ENCODE peak calls at places on chromosomes 5 and 9, in nine cellular contexts. One of them, this sample, is unnamed.

GRCh38 chr5:51226420-51226735 is 156.9 kb upstream of the ISL1 start:
- DNase-seq in A549: no peak
- DNase-seq in left ventricle myocardium inferior: no peak
- DNase-seq in omental fat pad: no peak
- DNase-seq in fibroblast of mammary gland: no peak
- DNase-seq in hepatocyte: peak
- DNase-seq in glutamatergic neuron: no peak
- DNase-seq in IMR-90: no peak
- DNase-seq in H1: peak
- DNase-seq in this sample: no peak

GRCh38 chr5:150516011-150516410 is 8.1 kb downstream of the NDST1 start:
- DNase-seq in IMR-90: peak
- DNase-seq in A549: peak
- DNase-seq in H1: no peak
- DNase-seq in omental fat pad: no peak
- DNase-seq in glutamatergic neuron: no peak
- DNase-seq in left ventricle myocardium inferior: peak
- DNase-seq in fibroblast of mammary gland: peak
- DNase-seq in hepatocyte: peak
- DNase-seq in this sample: no peak

GRCh38 chr9:37421914-37422288 is 595 bp upstream of the GRHPR start:
- DNase-seq in IMR-90: no peak
- DNase-seq in omental fat pad: no peak
- DNase-seq in glutamatergic neuron: no peak
- DNase-seq in hepatocyte: no peak
- DNase-seq in A549: no peak
- DNase-seq in H1: no peak
- DNase-seq in left ventricle myocardium inferior: no peak
- DNase-seq in fibroblast of mammary gland: no peak
- DNase-seq in this sample: no peak

GRCh38 chr5:50727149-50727496 is 60.7 kb downstream of the PARP8 start:
- DNase-seq in omental fat pad: no peak
- DNase-seq in IMR-90: no peak
- DNase-seq in A549: no peak
- DNase-seq in hepatocyte: no peak
- DNase-seq in fibroblast of mammary gland: peak
- DNase-seq in left ventricle myocardium inferior: no peak
- DNase-seq in glutamatergic neuron: no peak
- DNase-seq in H1: no peak
- DNase-seq in this sample: no peak

GRCh38 chr9:26210338-26210851 is 532.2 kb upstream of the TUSC1 start:
- DNase-seq in A549: no peak
- DNase-seq in hepatocyte: no peak
- DNase-seq in glutamatergic neuron: no peak
- DNase-seq in fibroblast of mammary gland: peak
- DNase-seq in IMR-90: peak
- DNase-seq in omental fat pad: no peak
- DNase-seq in left ventricle myocardium inferior: no peak
- DNase-seq in H1: no peak
- DNase-seq in this sample: no peak

GRCh38 chr5:179294891-179295777 is 50.1 kb downstream of the ADAMTS2 start:
- DNase-seq in omental fat pad: no peak
- DNase-seq in hepatocyte: no peak
- DNase-seq in left ventricle myocardium inferior: peak
- DNase-seq in glutamatergic neuron: peak
- DNase-seq in fibroblast of mammary gland: peak
- DNase-seq in A549: no peak
- DNase-seq in IMR-90: no peak
- DNase-seq in H1: no peak
- DNase-seq in this sample: no peak

GRCh38 chr5:141753143-141753970 is 71.3 kb upstream of the ARAP3 start:
- DNase-seq in hepatocyte: no peak
- DNase-seq in left ventricle myocardium inferior: no peak
- DNase-seq in glutamatergic neuron: no peak
- DNase-seq in H1: no peak
- DNase-seq in omental fat pad: no peak
- DNase-seq in IMR-90: no peak
- DNase-seq in A549: no peak
- DNase-seq in fibroblast of mammary gland: no peak
- DNase-seq in this sample: no peak

GRCh38 chr9:69697475-69697874 is 25.3 kb upstream of the APBA1 start:
- DNase-seq in A549: no peak
- DNase-seq in IMR-90: no peak
- DNase-seq in hepatocyte: no peak
- DNase-seq in omental fat pad: no peak
- DNase-seq in fibroblast of mammary gland: no peak
- DNase-seq in H1: no peak
- DNase-seq in left ventricle myocardium inferior: no peak
- DNase-seq in glutamatergic neuron: no peak
- DNase-seq in this sample: no peak

GRCh38 chr9:98584059-98584458 is 124.7 kb downstream of the GABBR2 start:
- DNase-seq in glutamatergic neuron: no peak
- DNase-seq in A549: no peak
- DNase-seq in omental fat pad: no peak
- DNase-seq in hepatocyte: no peak
- DNase-seq in fibroblast of mammary gland: no peak
- DNase-seq in left ventricle myocardium inferior: no peak
- DNase-seq in H1: no peak
- DNase-seq in IMR-90: no peak
- DNase-seq in this sample: peak

GRCh38 chr9:98742325-98743280 is 33.9 kb upstream of the GABBR2 start:
- DNase-seq in A549: peak
- DNase-seq in hepatocyte: no peak
- DNase-seq in H1: no peak
- DNase-seq in left ventricle myocardium inferior: no peak
- DNase-seq in IMR-90: peak
- DNase-seq in glutamatergic neuron: no peak
- DNase-seq in fibroblast of mammary gland: peak
- DNase-seq in omental fat pad: no peak
- DNase-seq in this sample: no peak

GRCh38 chr5:139472410-139473030 is 1.7 kb downstream of the SMIM33 start:
- DNase-seq in A549: no peak
- DNase-seq in glutamatergic neuron: no peak
- DNase-seq in fibroblast of mammary gland: no peak
- DNase-seq in left ventricle myocardium inferior: no peak
- DNase-seq in IMR-90: no peak
- DNase-seq in hepatocyte: no peak
- DNase-seq in omental fat pad: no peak
- DNase-seq in H1: no peak
- DNase-seq in this sample: no peak

GRCh38 chr5:159673538-159673937 is 242.7 kb upstream of the ADRA1B start:
- DNase-seq in glutamatergic neuron: no peak
- DNase-seq in hepatocyte: no peak
- DNase-seq in H1: no peak
- DNase-seq in left ventricle myocardium inferior: no peak
- DNase-seq in fibroblast of mammary gland: no peak
- DNase-seq in omental fat pad: no peak
- DNase-seq in A549: no peak
- DNase-seq in IMR-90: no peak
- DNase-seq in this sample: no peak

GRCh38 chr5:38404667-38405276 is 146.4 kb downstream of the EGFLAM start:
- DNase-seq in left ventricle myocardium inferior: no peak
- DNase-seq in fibroblast of mammary gland: no peak
- DNase-seq in omental fat pad: no peak
- DNase-seq in H1: peak
- DNase-seq in hepatocyte: peak
- DNase-seq in IMR-90: no peak
- DNase-seq in glutamatergic neuron: no peak
- DNase-seq in A549: peak
- DNase-seq in this sample: peak
- TF ChIP-seq CTCF in left ventricle myocardium inferior: peak
- TF ChIP-seq CTCF in fibroblast of mammary gland: peak
- TF ChIP-seq CTCF in omental fat pad: no peak
- TF ChIP-seq CTCF in H1: peak
- TF ChIP-seq CTCF in hepatocyte: peak
- TF ChIP-seq CTCF in IMR-90: no peak
- TF ChIP-seq CTCF in glutamatergic neuron: no peak
- TF ChIP-seq CTCF in A549: no peak
- TF ChIP-seq CTCF in this sample: peak

GRCh38 chr9:547309-547708 is 294.2 kb upstream of the DMRT1 start:
- DNase-seq in A549: no peak
- DNase-seq in omental fat pad: no peak
- DNase-seq in left ventricle myocardium inferior: no peak
- DNase-seq in glutamatergic neuron: no peak
- DNase-seq in H1: no peak
- DNase-seq in hepatocyte: no peak
- DNase-seq in fibroblast of mammary gland: no peak
- DNase-seq in IMR-90: no peak
- DNase-seq in this sample: no peak
- TF ChIP-seq CTCF in A549: no peak
- TF ChIP-seq CTCF in omental fat pad: no peak
- TF ChIP-seq CTCF in left ventricle myocardium inferior: no peak
- TF ChIP-seq CTCF in glutamatergic neuron: no peak
- TF ChIP-seq CTCF in H1: no peak
- TF ChIP-seq CTCF in hepatocyte: no peak
- TF ChIP-seq CTCF in fibroblast of mammary gland: no peak
- TF ChIP-seq CTCF in IMR-90: no peak
- TF ChIP-seq CTCF in this sample: peak

DNA sequence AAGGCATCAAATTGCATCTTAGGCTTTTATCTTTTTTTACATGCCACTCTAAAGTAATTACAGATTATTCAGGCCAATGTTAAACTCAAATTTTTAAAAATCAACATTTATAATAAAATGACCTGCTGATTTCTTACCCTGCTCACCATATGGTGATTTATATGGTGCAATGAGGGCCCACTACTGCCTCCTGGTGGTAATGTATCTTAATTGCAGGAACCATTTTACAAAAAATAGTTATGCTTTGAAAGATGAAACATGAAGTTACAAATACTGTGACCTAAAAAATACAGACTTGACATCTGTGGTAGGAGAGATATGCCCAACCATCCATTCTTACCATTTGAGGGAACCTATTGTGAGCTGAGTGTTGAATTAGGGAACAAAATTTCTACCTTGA is 292.6 kb upstream of the TAS2R1 start:
- DNase-seq in omental fat pad: no peak
- DNase-seq in glutamatergic neuron: no peak
- DNase-seq in hepatocyte: no peak
- DNase-seq in H1: no peak
- DNase-seq in IMR-90: no peak
- DNase-seq in left ventricle myocardium inferior: no peak
- DNase-seq in A549: peak
- DNase-seq in fibroblast of mammary gland: no peak
- DNase-seq in this sample: no peak
- TF ChIP-seq CTCF in omental fat pad: no peak
- TF ChIP-seq CTCF in glutamatergic neuron: peak
- TF ChIP-seq CTCF in hepatocyte: no peak
- TF ChIP-seq CTCF in H1: no peak
- TF ChIP-seq CTCF in IMR-90: no peak
- TF ChIP-seq CTCF in left ventricle myocardium inferior: no peak
- TF ChIP-seq CTCF in A549: peak
- TF ChIP-seq CTCF in fibroblast of mammary gland: peak
- TF ChIP-seq CTCF in this sample: peak

DNA sequence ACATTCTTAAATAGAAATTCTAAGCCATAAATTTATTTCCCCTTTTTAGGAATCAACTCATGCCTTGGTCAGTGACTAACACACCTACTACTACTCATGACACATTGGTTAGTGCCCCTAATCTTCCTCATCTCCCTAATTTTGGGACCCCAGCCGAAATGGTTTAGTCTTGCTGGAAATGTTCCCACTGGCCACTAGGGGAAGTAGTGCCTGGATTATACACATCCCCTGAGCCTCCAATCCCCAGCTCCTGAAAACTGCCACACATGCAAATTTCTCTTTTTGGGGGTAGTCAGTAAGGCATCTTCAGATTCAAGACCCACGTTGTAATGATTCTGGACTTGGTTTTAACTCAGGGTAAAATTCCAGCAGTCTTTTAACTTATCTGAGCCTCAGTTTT is 79.8 kb downstream of the HSD17B3 start:
- DNase-seq in hepatocyte: no peak
- DNase-seq in fibroblast of mammary gland: peak
- DNase-seq in A549: peak
- DNase-seq in glutamatergic neuron: no peak
- DNase-seq in IMR-90: no peak
- DNase-seq in omental fat pad: no peak
- DNase-seq in H1: no peak
- DNase-seq in left ventricle myocardium inferior: no peak
- DNase-seq in this sample: peak
- TF ChIP-seq CTCF in hepatocyte: peak
- TF ChIP-seq CTCF in fibroblast of mammary gland: peak
- TF ChIP-seq CTCF in A549: peak
- TF ChIP-seq CTCF in glutamatergic neuron: peak
- TF ChIP-seq CTCF in IMR-90: peak
- TF ChIP-seq CTCF in omental fat pad: no peak
- TF ChIP-seq CTCF in H1: peak
- TF ChIP-seq CTCF in left ventricle myocardium inferior: peak
- TF ChIP-seq CTCF in this sample: peak

DNA sequence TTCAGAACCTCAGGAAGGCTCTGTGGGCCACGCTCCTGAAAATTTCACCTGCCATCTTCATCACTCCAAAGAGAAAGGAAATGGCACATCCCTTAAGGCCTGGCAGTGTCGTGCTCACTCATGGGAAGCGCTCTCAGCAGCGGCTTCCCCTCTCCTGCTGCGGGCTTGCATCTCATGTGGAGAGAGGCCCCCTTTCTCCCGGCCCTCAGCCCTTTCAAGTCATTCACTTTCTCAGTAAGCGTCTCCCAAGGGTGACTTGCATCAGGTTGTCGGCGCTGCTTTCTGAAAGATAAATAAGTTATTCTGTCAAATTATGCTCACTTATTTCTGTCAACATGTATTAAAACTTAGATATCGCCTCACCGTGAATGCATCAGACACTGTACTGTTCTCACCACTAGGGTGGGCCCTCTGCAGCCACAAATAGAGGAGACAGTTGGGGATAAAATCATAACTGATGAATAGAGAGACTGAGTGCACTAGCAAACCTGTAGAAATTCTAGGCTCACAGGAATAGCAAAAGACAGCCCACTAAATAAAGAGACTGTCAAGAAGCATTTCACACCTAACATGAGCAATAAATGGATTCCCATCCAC is 174.6 kb downstream of the RFK start:
- DNase-seq in IMR-90: peak
- DNase-seq in glutamatergic neuron: no peak
- DNase-seq in left ventricle myocardium inferior: no peak
- DNase-seq in H1: no peak
- DNase-seq in hepatocyte: no peak
- DNase-seq in A549: peak
- DNase-seq in fibroblast of mammary gland: peak
- DNase-seq in omental fat pad: no peak
- DNase-seq in this sample: no peak
- TF ChIP-seq CTCF in IMR-90: peak
- TF ChIP-seq CTCF in glutamatergic neuron: peak
- TF ChIP-seq CTCF in left ventricle myocardium inferior: peak
- TF ChIP-seq CTCF in H1: peak
- TF ChIP-seq CTCF in hepatocyte: no peak
- TF ChIP-seq CTCF in A549: peak
- TF ChIP-seq CTCF in fibroblast of mammary gland: peak
- TF ChIP-seq CTCF in omental fat pad: no peak
- TF ChIP-seq CTCF in this sample: peak

DNA sequence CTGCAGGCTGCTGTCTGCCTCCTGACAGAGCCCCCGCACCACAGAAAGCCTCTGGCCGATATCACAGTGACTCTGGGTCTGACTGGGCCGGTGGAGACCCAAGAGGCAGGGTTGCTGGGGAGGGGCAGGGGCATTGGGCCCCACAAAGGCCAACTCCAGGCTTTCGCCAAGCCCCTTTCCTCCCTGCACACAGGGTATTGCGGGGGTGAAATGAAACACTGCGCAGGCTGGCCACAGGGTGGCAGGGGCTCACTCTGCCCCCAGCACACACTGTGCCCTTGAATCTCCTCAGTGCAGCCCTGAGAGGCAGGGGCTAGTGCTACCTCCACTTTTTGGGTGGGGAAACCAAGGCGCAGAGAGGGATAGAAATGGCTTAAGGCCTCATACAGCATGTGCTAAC is 44.6 kb downstream of the BARX1 start:
- DNase-seq in glutamatergic neuron: no peak
- DNase-seq in left ventricle myocardium inferior: no peak
- DNase-seq in H1: peak
- DNase-seq in omental fat pad: no peak
- DNase-seq in hepatocyte: no peak
- DNase-seq in A549: no peak
- DNase-seq in fibroblast of mammary gland: no peak
- DNase-seq in IMR-90: no peak
- DNase-seq in this sample: no peak
- TF ChIP-seq CTCF in glutamatergic neuron: no peak
- TF ChIP-seq CTCF in left ventricle myocardium inferior: no peak
- TF ChIP-seq CTCF in H1: no peak
- TF ChIP-seq CTCF in omental fat pad: no peak
- TF ChIP-seq CTCF in hepatocyte: no peak
- TF ChIP-seq CTCF in A549: no peak
- TF ChIP-seq CTCF in fibroblast of mammary gland: no peak
- TF ChIP-seq CTCF in IMR-90: no peak
- TF ChIP-seq CTCF in this sample: no peak

This sample was measured in OCI-LY7.